ENCODE peak calls at places on chromosomes 3 and 15, in four cellular contexts. R, B, C and P are unnamed samples.

GRCh38 chr3:194587438-194587931 is 45.7 kb downstream of the TMEM44 start:
- DNase-seq in C (no peak), B (no peak), R (no peak), P (peak)

GRCh38 chr15:80710635-80711553 is 15.8 kb downstream of the ABHD17C start:
- DNase-seq in C (no peak), R (peak), B (no peak), P (peak)

GRCh38 chr3:41508063-41508696 is 308.9 kb downstream of the CTNNB1 start:
- DNase-seq in R (no peak), B (no peak), C (no peak), P (no peak)

GRCh38 chr15:95226835-95227234 is 995.5 kb downstream of the MCTP2 start:
- DNase-seq in B (no peak), C (no peak), R (no peak), P (no peak)

GRCh38 chr3:62057339-62058047 is 315.9 kb downstream of the FEZF2 start:
- DNase-seq in R (no peak), C (no peak), B (no peak), P (no peak)

GRCh38 chr15:90619468-90619867 is 89.7 kb downstream of the CRTC3 start:
- DNase-seq in B (no peak), R (no peak), C (no peak), P (no peak)

GRCh38 chr15:94840794-94841587 is 609.6 kb downstream of the MCTP2 start:
- DNase-seq in B (no peak), R (no peak), C (no peak), P (peak)

GRCh38 chr15:100968043-100968966 is 49.1 kb downstream of the LRRK1 start:
- DNase-seq in C (no peak), B (no peak), R (peak), P (peak)

GRCh38 chr15:70995383-70995965 is 102.8 kb downstream of the LRRC49 start:
- DNase-seq in B (no peak), R (no peak), C (no peak), P (no peak)

GRCh38 chr3:157174265-157174615 is 14.3 kb upstream of the CCNL1 start:
- DNase-seq in C (no peak), R (no peak), B (no peak), P (no peak)

GRCh38 chr3:13346481-13347389 is 73.4 kb downstream of the NUP210 start:
- DNase-seq in C (no peak), R (no peak), B (no peak), P (no peak)

GRCh38 chr3:77655421-77655820 is 615.5 kb downstream of the ROBO2 start:
- DNase-seq in R (no peak), C (no peak), B (no peak), P (no peak)

DNA sequence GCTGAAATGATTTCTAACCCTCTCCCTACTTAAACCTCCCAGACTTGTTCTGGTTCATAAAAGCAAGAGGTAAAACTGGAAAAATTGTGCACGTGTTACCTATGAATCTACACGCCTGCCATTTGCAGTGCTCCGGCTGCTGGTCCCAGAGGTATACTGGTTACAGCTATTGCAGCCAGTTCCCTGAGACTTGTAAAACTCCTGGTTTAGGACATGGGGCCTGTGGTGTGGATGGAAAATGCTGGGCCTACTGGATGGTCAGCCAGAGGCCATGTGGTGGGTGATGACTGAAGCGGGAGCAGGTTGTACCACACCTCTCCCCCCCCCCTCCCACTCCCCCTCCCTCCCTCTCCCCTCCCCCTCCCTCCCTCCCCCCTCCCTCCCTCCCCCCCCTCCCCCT is 45.0 kb downstream of the SENP2 start:
- DNase-seq in R (peak), B (no peak), C (no peak), P (no peak)
- TF ChIP-seq RFX5 in R (no peak), B (no peak), C (no peak), P (no peak)

DNA sequence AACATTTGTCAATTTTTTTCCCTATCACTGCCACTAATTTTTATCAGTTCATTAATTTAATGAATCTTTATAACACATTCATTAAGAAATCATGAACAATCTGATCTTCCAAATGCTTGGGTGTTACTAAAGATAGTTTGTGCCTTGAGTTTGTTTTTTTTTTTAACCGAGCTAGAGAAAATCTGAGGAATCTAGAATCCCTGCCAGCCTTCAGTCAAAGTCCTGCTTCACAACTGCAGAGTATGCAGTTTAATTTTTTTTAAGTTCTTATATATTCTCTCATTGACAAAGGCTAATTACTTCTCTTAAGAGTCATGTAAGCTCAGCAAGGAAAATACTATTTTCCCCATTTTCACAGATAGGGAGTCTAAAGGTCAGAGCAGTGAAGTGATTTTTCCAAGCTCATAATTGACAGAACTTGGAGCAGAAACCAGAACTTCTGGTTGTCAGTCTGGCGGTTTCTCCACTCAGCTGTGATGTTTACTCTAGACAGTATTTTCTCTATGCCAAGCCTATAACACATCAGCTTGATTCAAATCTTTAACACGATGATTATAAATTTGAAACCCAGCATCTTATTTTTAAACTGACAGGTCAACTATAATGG is 55.7 kb downstream of the TNIK start:
- DNase-seq in C (no peak), B (no peak), R (no peak), P (no peak)
- TF ChIP-seq CHD1 in C (no peak), B (no peak), R (no peak), P (no peak)

GRCh38 chr15:20348291-20348899 is 193.2 kb downstream of the GOLGA6L6 start:
- DNase-seq in C (no peak), B (no peak), R (no peak), P (no peak)
- TF ChIP-seq RFX5 in C (no peak), B (no peak), R (no peak), P (no peak)

GRCh38 chr3:121654493-121655385 is 6.0 kb downstream of the HCLS1 start:
- DNase-seq in C (no peak), B (no peak), R (peak), P (no peak)
- TF ChIP-seq CHD1 in C (no peak), B (no peak), R (no peak), P (no peak)

GRCh38 chr3:152257246-152258074 is 11.3 kb upstream of the MBNL1 start:
- DNase-seq in R (peak), C (no peak), B (no peak), P (peak)
- TF ChIP-seq RFX5 in R (no peak), C (no peak), B (no peak), P (no peak)

GRCh38 chr3:84547971-84548970 is 410.5 kb upstream of the CADM2 start:
- DNase-seq in R (no peak), C (no peak), B (peak), P (no peak)
- TF ChIP-seq CHD1 in R (no peak), C (no peak), B (no peak), P (no peak)

GRCh38 chr3:63364495-63364894 is 86.4 kb downstream of the SYNPR start:
- DNase-seq in R (no peak), C (no peak), B (no peak), P (peak)
- TF ChIP-seq RFX5 in R (no peak), C (no peak), B (no peak), P (no peak)

GRCh38 chr3:172607305-172608121 is 84.3 kb upstream of the TNFSF10 start:
- DNase-seq in R (no peak), C (no peak), B (peak), P (peak)

GRCh38 chr3:172609750-172610149 is 86.5 kb upstream of the TNFSF10 start:
- DNase-seq in R (no peak), C (no peak), B (no peak), P (no peak)

GRCh38 chr3:172604895-172605646 is 81.8 kb upstream of the TNFSF10 start:
- DNase-seq in B (no peak), R (no peak), C (no peak), P (no peak)

GRCh38 chr3:172608575-172608974 is 85.3 kb upstream of the TNFSF10 start:
- DNase-seq in C (no peak), B (no peak), R (no peak), P (no peak)

GRCh38 chr3:172606021-172606420 is 82.8 kb upstream of the TNFSF10 start:
- DNase-seq in R (no peak), B (no peak), C (no peak), P (peak)
- TF ChIP-seq CHD1 in R (no peak), B (no peak), C (no peak), P (no peak)